ENCODE peak calls at places on chromosomes 7 and 10, in five cellular contexts. M, X, H, D and U are unnamed samples.
A peak's percentile ranks its signal among the peaks of the same experiment; 100 is the strongest.

GRCh38 chr10:13499150-13499549 is 29.7 kb downstream of the BEND7 start:
- DNase-seq in X (no peak), H (no peak), D (no peak), M (no peak), U (no peak)

GRCh38 chr10:118412132-118412531 is 70.0 kb upstream of the FAM204A start:
- DNase-seq in H (no peak), M (no peak), X (no peak), D (no peak), U (no peak)

GRCh38 chr7:116802784-116803183 is 59.6 kb upstream of the CAPZA2 start:
- DNase-seq in H (no peak), M (no peak), X (peak; percentile 48), D (no peak), U (no peak)

GRCh38 chr10:29304259-29305030 is 15.6 kb downstream of the LYZL1 start:
- DNase-seq in X (peak; percentile 82), M (peak; percentile 49), H (peak; percentile 77), D (no peak), U (no peak)

GRCh38 chr10:71638577-71639411 is 80.8 kb downstream of the C10orf105 start:
- DNase-seq in M (no peak), D (no peak), X (no peak), H (no peak), U (no peak)

GRCh38 chr7:33327427-33327826 is 198.1 kb downstream of the BBS9 start:
- DNase-seq in M (no peak), D (no peak), H (no peak), X (no peak), U (no peak)

GRCh38 chr10:115214799-115215198 is 121.6 kb downstream of the ATRNL1 start:
- DNase-seq in D (no peak), M (no peak), H (no peak), X (no peak), U (no peak)

GRCh38 chr10:117411440-117412428 is 36.5 kb upstream of the PDZD8 start:
- DNase-seq in H (no peak), X (no peak), M (no peak), D (no peak), U (peak; percentile 31)

GRCh38 chr10:116802876-116803275 is 46.4 kb upstream of the ENO4 start:
- DNase-seq in D (no peak), X (no peak), H (no peak), M (no peak), U (peak; percentile 68)

GRCh38 chr10:21194510-21194993 is 297.4 kb upstream of the NEBL start:
- DNase-seq in D (no peak), H (no peak), X (no peak), M (peak; percentile 16), U (no peak)

GRCh38 chr7:117320523-117320922 is 2.3 kb downstream of the WNT2 start:
- DNase-seq in D (no peak), H (no peak), M (no peak), X (no peak), U (no peak)

GRCh38 chr7:98815313-98815712 is 54.5 kb downstream of the TMEM130 start:
- DNase-seq in H (no peak), X (no peak), D (no peak), M (no peak), U (no peak)

GRCh38 chr7:16982640-16983103 is 100.9 kb upstream of the AGR3 start:
- DNase-seq in X (peak; percentile 42), H (no peak), M (peak; percentile 19), D (no peak), U (peak; percentile 31)

GRCh38 chr10:90992462-90992861 is 71.6 kb upstream of the ANKRD1 start:
- DNase-seq in X (no peak), M (no peak), D (no peak), H (no peak), U (no peak)

GRCh38 chr7:105014725-105015630 is 973 bp downstream of the KMT2E start:
- DNase-seq in M (peak; percentile 63), H (peak; percentile 83), X (peak; percentile 57), D (peak; percentile 57), U (peak; percentile 68)

GRCh38 chr7:128767475-128768110 is 8.0 kb downstream of the OPN1SW start:
- DNase-seq in D (no peak), M (no peak), H (no peak), X (no peak), U (no peak)

GRCh38 chr7:128758553-128758952 is 17.0 kb downstream of the OPN1SW start:
- DNase-seq in D (no peak), H (no peak), X (no peak), M (no peak), U (no peak)

GRCh38 chr7:128759274-128759673 is 16.3 kb downstream of the OPN1SW start:
- DNase-seq in H (no peak), M (no peak), X (no peak), D (no peak), U (no peak)

DNA sequence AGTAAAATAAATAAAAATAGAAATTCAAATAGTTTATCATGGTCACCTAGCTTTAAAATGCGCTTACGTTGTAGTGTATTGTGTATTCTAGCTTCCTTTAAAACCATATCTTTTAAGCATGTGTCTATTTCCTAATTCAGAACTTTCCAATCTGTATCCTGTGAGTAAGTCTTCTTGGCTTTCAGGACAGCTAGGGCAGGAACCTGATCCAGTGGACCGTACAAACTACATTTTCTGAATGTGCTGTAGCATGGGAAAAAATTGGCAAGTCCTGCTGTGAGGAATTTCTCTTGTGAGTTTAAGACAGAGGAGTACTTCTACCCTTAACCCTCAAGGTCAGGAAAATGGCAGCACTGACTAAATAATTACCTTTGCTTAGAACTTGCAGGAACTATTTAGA is 12.1 kb downstream of the OPN1SW start:
- DNase-seq in X (no peak), M (no peak), H (no peak), D (no peak), U (no peak)
- H3K36me3 ChIP-seq in X (peaks cover 25% of the 10 kb centered on the region), M (peaks cover 77% of the 10 kb centered on the region), H (no peaks in the 10 kb centered on the region), D (peaks cover 78% of the 10 kb centered on the region), U (peaks cover 54% of the 10 kb centered on the region)

DNA sequence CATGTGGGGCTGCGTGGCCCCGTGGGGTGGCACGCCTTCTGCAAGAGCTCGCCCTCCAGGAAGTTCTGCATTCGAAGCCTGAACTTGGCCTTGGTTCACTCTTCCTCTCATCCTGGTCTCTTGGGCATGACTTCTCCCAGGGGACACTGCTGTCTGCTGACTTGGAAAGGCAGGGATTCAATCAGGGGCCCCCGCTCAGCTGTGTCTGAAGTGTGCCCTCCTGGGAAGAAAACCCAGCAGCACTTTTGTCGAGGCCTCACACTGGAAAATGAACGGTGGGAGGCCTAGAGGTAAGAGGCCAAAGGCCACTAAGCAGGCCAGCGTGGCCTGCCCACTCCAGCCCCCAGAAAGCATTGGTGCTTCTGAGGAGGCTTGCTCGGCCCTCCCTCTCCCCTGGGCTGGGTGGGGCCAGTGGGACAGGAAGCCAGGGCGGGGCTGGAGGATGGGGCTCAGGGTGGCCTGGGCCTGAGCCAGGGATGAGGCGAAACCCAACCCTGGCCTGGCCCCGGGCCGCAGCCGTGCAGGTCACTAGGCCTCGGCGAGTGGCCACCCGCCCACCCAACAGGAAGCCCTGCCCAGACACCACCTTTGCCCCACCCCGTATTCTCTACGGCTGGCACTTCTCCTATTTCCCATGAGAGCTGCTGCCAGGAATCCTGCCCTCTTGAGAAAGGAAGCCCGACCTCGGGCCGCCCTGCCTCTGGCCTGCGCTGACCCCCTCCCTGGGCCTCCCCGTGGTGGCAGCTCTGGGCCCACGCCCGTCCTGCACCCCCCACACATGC is 81.1 kb downstream of the ZMIZ1 start:
- DNase-seq in X (peak; percentile 40), H (peak; percentile 92), M (peak; percentile 89), D (peak; percentile 96), U (peak; percentile 91)
- H3K4me1 ChIP-seq in X (peaks cover 36% of the 10 kb centered on the region), H (peaks cover 100% of the 10 kb centered on the region), M (peaks cover 100% of the 10 kb centered on the region), D (peaks cover 94% of the 10 kb centered on the region), U (peaks cover 98% of the 10 kb centered on the region)

GRCh38 chr7:106260136-106260561 is 24.6 kb downstream of the NAMPT start:
- DNase-seq in D (no peak), M (no peak), X (no peak), H (no peak), U (no peak)
- H3K36me3 ChIP-seq in D (peaks cover 100% of the 10 kb centered on the region), M (peaks cover 63% of the 10 kb centered on the region), X (peaks cover 10% of the 10 kb centered on the region), H (no peaks in the 10 kb centered on the region), U (no peaks in the 10 kb centered on the region)

DNA sequence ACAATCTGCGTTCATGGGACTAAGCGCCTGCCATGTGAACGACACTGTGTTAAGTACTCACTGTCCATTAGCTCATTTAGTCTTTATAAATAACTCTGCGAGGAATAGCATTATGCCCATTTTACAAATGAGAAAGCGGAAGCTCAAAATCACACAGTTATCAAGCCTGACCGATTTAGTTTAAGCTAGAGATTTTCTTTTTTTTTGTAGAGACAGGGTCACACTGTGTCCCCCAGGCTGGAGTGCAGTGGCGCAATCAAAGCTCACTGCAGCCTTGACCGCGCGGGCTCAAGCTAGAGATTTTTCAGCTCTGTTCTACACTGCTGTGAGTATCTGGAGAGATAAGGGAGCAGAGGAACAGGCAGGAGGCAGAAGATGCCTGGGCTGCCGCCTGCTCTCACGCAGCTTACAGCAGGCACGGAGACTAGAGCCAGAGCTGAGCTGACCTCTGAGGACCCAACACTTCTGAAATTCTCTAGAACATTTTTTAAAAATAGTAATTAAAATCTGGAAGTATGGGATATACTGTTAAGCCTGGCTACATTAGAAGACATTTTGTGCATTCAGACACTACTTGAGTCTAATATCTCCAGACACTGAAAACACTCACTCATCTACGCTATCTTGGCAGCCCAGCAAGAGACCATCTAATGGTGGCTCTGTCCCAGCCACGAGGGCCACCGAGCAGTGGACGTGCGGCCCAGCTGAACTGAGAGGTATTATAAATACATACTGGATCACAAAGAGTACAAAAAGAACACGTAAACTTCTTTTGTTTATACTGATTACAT is 38.7 kb downstream of the GNA12 start:
- DNase-seq in M (no peak), H (no peak), X (no peak), D (no peak), U (no peak)
- H3K4me1 ChIP-seq in M (peaks cover 61% of the 10 kb centered on the region), H (peaks cover 36% of the 10 kb centered on the region), X (peaks cover 25% of the 10 kb centered on the region), D (peaks cover 4% of the 10 kb centered on the region), U (peaks cover 30% of the 10 kb centered on the region)